ENCODE peak calls at places on chromosomes 12 and 14, in seven cellular contexts. One of them, this sample, is unnamed.

GRCh38 chr12:49882248-49882850 is 21.4 kb downstream of the FAIM2 start:
- DNase-seq in brain microvascular endothelial cell: no peak
- DNase-seq in left cardiac atrium: no peak
- DNase-seq in ecto neural progenitor cell: no peak
- DNase-seq in psoas muscle: no peak
- DNase-seq in thoracic aorta: no peak
- DNase-seq in M059J: no peak
- DNase-seq in this sample: no peak

GRCh38 chr14:105508069-105508468 is 17.0 kb downstream of the TEDC1 start:
- DNase-seq in psoas muscle: peak
- DNase-seq in M059J: no peak
- DNase-seq in brain microvascular endothelial cell: no peak
- DNase-seq in ecto neural progenitor cell: no peak
- DNase-seq in left cardiac atrium: no peak
- DNase-seq in thoracic aorta: no peak
- DNase-seq in this sample: no peak

GRCh38 chr12:121576851-121577391 is 3.9 kb downstream of the KDM2B start:
- DNase-seq in psoas muscle: no peak
- DNase-seq in ecto neural progenitor cell: peak
- DNase-seq in brain microvascular endothelial cell: peak
- DNase-seq in M059J: peak
- DNase-seq in thoracic aorta: no peak
- DNase-seq in left cardiac atrium: no peak
- DNase-seq in this sample: no peak

GRCh38 chr12:63764481-63764880 is 15.2 kb upstream of the RXYLT1 start:
- DNase-seq in M059J: peak
- DNase-seq in psoas muscle: peak
- DNase-seq in ecto neural progenitor cell: no peak
- DNase-seq in left cardiac atrium: no peak
- DNase-seq in thoracic aorta: no peak
- DNase-seq in brain microvascular endothelial cell: no peak
- DNase-seq in this sample: no peak

GRCh38 chr14:100640481-100641273 is 53.5 kb upstream of the BEGAIN start:
- DNase-seq in psoas muscle: no peak
- DNase-seq in left cardiac atrium: no peak
- DNase-seq in ecto neural progenitor cell: no peak
- DNase-seq in brain microvascular endothelial cell: peak
- DNase-seq in M059J: peak
- DNase-seq in thoracic aorta: no peak
- DNase-seq in this sample: no peak

GRCh38 chr14:52179151-52179790 is 88.2 kb upstream of the PTGDR start:
- DNase-seq in psoas muscle: no peak
- DNase-seq in ecto neural progenitor cell: no peak
- DNase-seq in M059J: no peak
- DNase-seq in left cardiac atrium: no peak
- DNase-seq in thoracic aorta: no peak
- DNase-seq in brain microvascular endothelial cell: no peak
- DNase-seq in this sample: no peak

GRCh38 chr12:96510306-96510764 is 21.0 kb downstream of the CFAP54 start:
- DNase-seq in M059J: no peak
- DNase-seq in left cardiac atrium: no peak
- DNase-seq in brain microvascular endothelial cell: no peak
- DNase-seq in ecto neural progenitor cell: no peak
- DNase-seq in psoas muscle: no peak
- DNase-seq in thoracic aorta: no peak
- DNase-seq in this sample: no peak

GRCh38 chr14:33755358-33755757 is 195.5 kb downstream of the EGLN3 start:
- DNase-seq in psoas muscle: no peak
- DNase-seq in left cardiac atrium: no peak
- DNase-seq in thoracic aorta: no peak
- DNase-seq in brain microvascular endothelial cell: no peak
- DNase-seq in ecto neural progenitor cell: no peak
- DNase-seq in M059J: peak
- DNase-seq in this sample: no peak

This sample was measured in Right ventricle myocardium superior.